ENCODE peak calls at places on chromosomes 1 and 21, in four cellular contexts. Y, M, R and G are unnamed samples.

GRCh38 chr21:29133796-29134195 is 3.4 kb downstream of the MAP3K7CL start:
- DNase-seq in M (no peak), R (no peak), Y (no peak), G (no peak)

GRCh38 chr1:30707412-30708360 is 15.7 kb downstream of the MATN1 start:
- DNase-seq in Y (peak; percentile 53), M (peak; percentile 78), R (peak; percentile 38), G (peak; percentile 49)

GRCh38 chr1:22254756-22255155 is 111.9 kb upstream of the WNT4 start:
- DNase-seq in M (no peak), R (no peak), Y (no peak), G (no peak)

GRCh38 chr21:39350094-39351006 is 1.5 kb upstream of the HMGN1 start:
- DNase-seq in Y (peak; percentile 13), M (no peak), R (no peak), G (no peak)

GRCh38 chr1:53590581-53591515 is 131.6 kb downstream of the DMRTB1 start:
- DNase-seq in M (no peak), Y (peak; percentile 65), R (no peak), G (no peak)

GRCh38 chr1:9639190-9639589 is 12.3 kb upstream of the PIK3CD start:
- DNase-seq in M (no peak), R (no peak), Y (no peak), G (no peak)

GRCh38 chr1:205936846-205937707 is 6.2 kb downstream of the SLC26A9 start:
- DNase-seq in R (peak; percentile 63), Y (peak; percentile 81), M (no peak), G (peak; percentile 35)

GRCh38 chr1:69787151-69787550 is 219.4 kb downstream of the LRRC7 start:
- DNase-seq in Y (no peak), R (no peak), M (no peak), G (no peak)

GRCh38 chr1:228283043-228283371 is 75.2 kb downstream of the OBSCN start:
- DNase-seq in R (no peak), M (no peak), Y (no peak), G (no peak)

GRCh38 chr1:226633541-226634155 is 85.1 kb downstream of the STUM start:
- DNase-seq in R (no peak), M (no peak), Y (no peak), G (no peak)

GRCh38 chr1:63274371-63274770 is 48.0 kb upstream of the FOXD3 start:
- DNase-seq in Y (no peak), R (no peak), M (no peak), G (no peak)

GRCh38 chr1:116962976-116963639 is 38.5 kb upstream of the CD101 start:
- DNase-seq in M (no peak), Y (no peak), R (no peak), G (no peak)

GRCh38 chr1:200075938-200076546 is 48.5 kb downstream of the NR5A2 start:
- DNase-seq in Y (peak; percentile 94), M (no peak), R (peak; percentile 58), G (peak; percentile 49)

GRCh38 chr1:229855999-229856650 is 210.9 kb upstream of the GALNT2 start:
- DNase-seq in M (peak; percentile 78), Y (no peak), R (no peak), G (no peak)

GRCh38 chr1:238960071-238960470 is 426.3 kb upstream of the CHRM3 start:
- DNase-seq in M (no peak), Y (peak; percentile 17), R (no peak), G (peak; percentile 93)

GRCh38 chr1:1058088-1058905 is 15.8 kb downstream of the RNF223 start:
- DNase-seq in R (peak; percentile 82), M (no peak), Y (no peak), G (no peak)

GRCh38 chr1:167161242-167161641 is 59.4 kb upstream of the POU2F1 start:
- DNase-seq in Y (no peak), M (no peak), R (no peak), G (peak; percentile 92)
- TF ChIP-seq CTCF in Y (no peak), M (no peak), R (no peak), G (no peak)

GRCh38 chr1:223346311-223346710 is 17.7 kb downstream of the SUSD4 start:
- DNase-seq in M (no peak), Y (no peak), R (no peak), G (no peak)

GRCh38 chr1:223347583-223347982 is 16.4 kb downstream of the SUSD4 start:
- DNase-seq in Y (no peak), M (no peak), R (no peak), G (no peak)

GRCh38 chr1:223343692-223344091 is 20.3 kb downstream of the SUSD4 start:
- DNase-seq in M (no peak), R (no peak), Y (no peak), G (no peak)

GRCh38 chr1:223344491-223344890 is 19.5 kb downstream of the SUSD4 start:
- DNase-seq in M (no peak), R (no peak), Y (no peak), G (no peak)

DNA sequence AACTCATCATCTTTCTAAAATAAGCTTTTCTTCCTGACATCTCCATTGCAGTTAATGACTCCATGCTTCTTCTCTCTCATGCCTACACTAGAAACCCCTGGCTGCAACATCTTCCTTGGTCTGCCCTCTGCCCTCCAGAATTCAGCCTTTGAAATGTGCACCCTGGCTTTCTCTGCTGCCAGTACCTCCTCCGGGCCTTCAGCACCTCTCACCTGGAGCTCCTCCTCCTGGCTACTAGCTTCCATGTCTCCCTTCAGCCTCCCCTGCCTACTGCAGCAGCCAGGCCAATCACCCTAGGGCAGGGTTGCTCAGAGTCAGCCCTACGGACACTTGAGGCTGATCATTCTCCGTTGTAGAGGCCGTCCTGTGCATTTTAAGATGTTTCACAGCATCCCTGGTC is 18.3 kb downstream of the SUSD4 start:
- DNase-seq in Y (no peak), R (no peak), M (no peak), G (no peak)
- TF ChIP-seq CTCF in Y (no peak), R (no peak), M (no peak), G (peak; percentile 15)

GRCh38 chr1:17665950-17666720 is 89.0 kb upstream of the ACTL8 start:
- DNase-seq in Y (no peak), M (no peak), R (no peak), G (peak; percentile 24)

GRCh38 chr1:17663646-17664045 is 91.5 kb upstream of the ACTL8 start:
- DNase-seq in M (no peak), R (no peak), Y (no peak), G (no peak)

GRCh38 chr1:17662786-17663185 is 92.3 kb upstream of the ACTL8 start:
- DNase-seq in Y (no peak), M (no peak), R (no peak), G (no peak)

GRCh38 chr1:17665054-17665453 is 90.1 kb upstream of the ACTL8 start:
- DNase-seq in Y (no peak), R (no peak), M (no peak), G (no peak)

DNA sequence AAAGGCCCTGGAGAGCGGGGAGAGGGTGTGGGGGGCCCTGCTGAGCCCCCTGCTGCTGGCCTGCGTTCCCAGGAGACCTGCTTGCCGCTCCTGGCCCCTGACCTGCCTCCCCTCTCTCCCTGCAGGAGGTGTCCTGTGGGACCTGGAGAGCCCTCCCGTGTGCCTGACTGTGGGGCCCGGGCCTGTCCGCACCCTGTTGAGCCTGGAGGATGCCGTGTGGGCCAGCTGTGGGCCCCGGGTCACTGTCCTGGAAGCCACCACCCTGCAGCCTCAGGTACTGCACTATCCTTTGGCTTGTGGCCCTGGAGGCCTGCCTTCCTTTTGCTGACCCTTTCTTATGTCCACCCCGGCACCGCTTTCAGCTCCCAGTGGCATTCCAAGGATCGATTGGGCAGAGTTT is 90.8 kb upstream of the ACTL8 start:
- DNase-seq in R (no peak), Y (no peak), M (no peak), G (no peak)
- TF ChIP-seq CTCF in R (no peak), Y (no peak), M (no peak), G (no peak)

DNA sequence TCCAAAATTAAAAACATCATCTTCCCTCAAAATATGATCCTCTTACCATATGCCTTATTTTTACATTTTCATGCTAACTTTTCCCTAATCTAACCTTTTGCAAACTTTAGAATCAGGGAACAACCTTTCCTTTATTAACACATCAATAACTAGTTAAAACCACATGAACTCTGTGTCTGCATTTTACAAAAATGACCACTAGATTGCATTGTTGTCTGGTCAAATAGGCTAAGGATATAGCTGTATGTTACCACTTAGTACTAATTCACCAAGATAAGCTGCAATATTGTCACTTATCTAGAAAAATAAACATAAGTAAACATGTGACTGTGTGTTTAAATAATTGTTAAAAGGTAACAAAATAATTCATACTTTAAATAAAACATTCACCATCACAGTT is 82.3 kb downstream of the DENND1B start:
- DNase-seq in R (peak; percentile 15), Y (peak; percentile 47), M (no peak), G (peak; percentile 11)
- TF ChIP-seq CTCF in R (peak; percentile 58), Y (peak; percentile 50), M (no peak), G (peak; percentile 55)

GRCh38 chr1:161131721-161132409 is 602 bp downstream of the DEDD start:
- DNase-seq in R (no peak), Y (peak; percentile 29), M (peak; percentile 35), G (peak; percentile 30)
- TF ChIP-seq CTCF in R (no peak), Y (no peak), M (no peak), G (no peak)

DNA sequence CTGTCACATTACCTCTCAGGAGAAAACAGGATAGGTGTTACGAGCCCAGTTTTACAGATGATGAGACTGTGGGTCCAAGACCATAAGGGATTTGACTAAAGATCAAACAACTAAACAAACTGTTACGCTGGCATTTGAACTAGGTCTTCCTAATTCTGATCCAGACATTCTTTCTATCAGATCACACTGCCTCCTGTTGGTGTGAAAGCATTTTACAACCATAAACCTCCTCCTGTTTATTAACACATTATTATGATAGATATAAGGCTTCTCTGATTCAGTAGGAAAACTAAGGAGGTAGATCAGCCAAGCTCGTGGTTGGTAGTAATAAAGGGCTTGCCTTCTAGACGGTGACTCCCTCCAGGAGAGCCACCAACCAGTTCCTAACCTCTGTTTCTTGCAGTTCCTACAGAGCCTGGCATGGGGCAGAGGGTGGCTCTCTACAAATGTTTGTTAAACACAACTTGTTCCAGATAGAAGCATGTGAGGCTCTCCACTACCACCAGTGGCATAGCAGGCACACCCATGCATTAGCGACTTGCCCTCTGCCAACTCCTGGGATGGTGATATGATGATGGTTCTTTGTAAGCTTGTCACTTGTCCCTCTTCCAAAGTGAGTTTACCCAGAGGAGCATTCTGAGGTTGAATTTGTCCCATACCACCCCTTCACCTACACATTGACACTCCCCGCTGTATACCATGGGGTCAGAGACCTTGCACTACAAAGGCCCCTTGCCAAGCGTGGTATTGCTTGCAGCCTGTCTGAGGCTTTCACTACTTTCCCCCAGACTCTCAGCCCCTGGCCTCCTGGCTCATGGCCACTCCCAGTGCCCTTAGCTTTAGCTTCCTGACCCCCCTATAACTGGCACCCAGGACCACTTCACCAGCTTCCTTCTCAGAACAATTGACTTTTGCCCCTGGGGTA is 96.4 kb upstream of the HOOK1 start:
- DNase-seq in M (no peak), Y (no peak), R (peak; percentile 28), G (peak; percentile 23)
- TF ChIP-seq CTCF in M (no peak), Y (peak; percentile 16), R (peak; percentile 45), G (peak; percentile 40)